ENCODE peak calls at places on chromosomes 11 and 22, in five cellular contexts. W is right atrium auricular region, P is kidney, L is neuronal stem cell, I is heart left ventricle. S is an unnamed sample. For H3K4me1, the result is how much of the 10 kb centered on the place peaks cover.

GRCh38 chr11:117734596-117734995 is 62.4 kb downstream of the DSCAML1 start:
- DNase-seq in P (no peak), W (no peak), L (no peak), I (no peak), S (no peak)

GRCh38 chr22:21690401-21690801 is 24.6 kb downstream of the PPIL2 start:
- DNase-seq in P (no peak), W (no peak), L (no peak), I (no peak), S (no peak)

GRCh38 chr22:19766506-19767426 is 6.2 kb downstream of the TBX1 start:
- DNase-seq in L (no peak), P (peak), I (no peak), W (peak), S (no peak)

GRCh38 chr22:27583930-27584329 is 217.6 kb downstream of the MN1 start:
- DNase-seq in W (no peak), L (no peak), P (no peak), I (no peak), S (no peak)

GRCh38 chr11:93653080-93653479 is 8.4 kb upstream of the CEP295 start:
- DNase-seq in I (no peak), W (no peak), P (no peak), L (no peak), S (no peak)

GRCh38 chr22:24392218-24392931 is 35.0 kb upstream of the ADORA2A start:
- DNase-seq in P (no peak), I (no peak), W (no peak), L (no peak), S (no peak)

GRCh38 chr11:2182075-2182474 is 10.5 kb upstream of the TH start:
- DNase-seq in I (no peak), L (no peak), P (no peak), W (no peak), S (no peak)

GRCh38 chr11:94792453-94792852 is 24.3 kb downstream of the AMOTL1 start:
- DNase-seq in L (no peak), I (no peak), W (no peak), P (no peak), S (no peak)

GRCh38 chr22:31945971-31946680 is 1.8 kb downstream of the YWHAH start:
- DNase-seq in W (no peak), I (no peak), L (no peak), P (no peak), S (no peak)

GRCh38 chr22:31947296-31947695 is 3.0 kb downstream of the YWHAH start:
- DNase-seq in P (no peak), I (no peak), L (no peak), W (no peak), S (peak)

GRCh38 chr22:31950226-31950625 is 5.9 kb downstream of the YWHAH start:
- DNase-seq in P (no peak), L (no peak), I (no peak), W (no peak), S (no peak)

GRCh38 chr22:31945478-31945815 is 1.1 kb downstream of the YWHAH start:
- DNase-seq in P (no peak), W (no peak), L (no peak), I (no peak), S (no peak)

GRCh38 chr22:31948002-31948401 is 3.7 kb downstream of the YWHAH start:
- DNase-seq in L (no peak), W (no peak), P (peak), I (no peak), S (no peak)
- H3K4me1 ChIP-seq in L (under half), W (half or more), P (under half), I (half or more), S (under half)

GRCh38 chr11:66999555-66999954 is 23.4 kb upstream of the SYT12 start:
- DNase-seq in I (no peak), P (no peak), W (no peak), L (no peak), S (no peak)
- H3K4me1 ChIP-seq in I (under half), P (under half), W (under half), L (under half), S (under half)

DNA sequence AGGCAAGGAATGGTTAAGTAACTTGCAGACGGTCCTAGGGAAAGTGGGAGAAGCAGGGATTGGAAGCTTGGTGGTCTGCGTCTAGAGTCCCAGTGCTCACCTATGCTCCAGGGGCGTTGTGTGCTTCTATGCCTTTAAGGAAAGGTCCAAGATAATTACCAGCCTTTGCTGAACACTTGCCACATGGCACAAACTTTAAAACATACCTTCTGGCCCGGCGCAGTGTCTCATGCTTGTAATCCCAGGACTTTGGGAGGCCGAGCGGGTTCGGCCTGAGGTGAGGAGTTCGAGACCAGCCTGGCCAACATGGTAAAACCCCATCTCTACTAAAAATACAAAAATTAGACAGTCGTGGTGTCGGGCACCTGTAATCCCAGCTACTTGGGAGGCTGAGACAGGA is 2.3 kb downstream of the POLDIP3 start:
- DNase-seq in W (no peak), P (peak), L (no peak), I (no peak), S (no peak)
- H3K4me1 ChIP-seq in W (half or more), P (under half), L (under half), I (half or more), S (under half)

DNA sequence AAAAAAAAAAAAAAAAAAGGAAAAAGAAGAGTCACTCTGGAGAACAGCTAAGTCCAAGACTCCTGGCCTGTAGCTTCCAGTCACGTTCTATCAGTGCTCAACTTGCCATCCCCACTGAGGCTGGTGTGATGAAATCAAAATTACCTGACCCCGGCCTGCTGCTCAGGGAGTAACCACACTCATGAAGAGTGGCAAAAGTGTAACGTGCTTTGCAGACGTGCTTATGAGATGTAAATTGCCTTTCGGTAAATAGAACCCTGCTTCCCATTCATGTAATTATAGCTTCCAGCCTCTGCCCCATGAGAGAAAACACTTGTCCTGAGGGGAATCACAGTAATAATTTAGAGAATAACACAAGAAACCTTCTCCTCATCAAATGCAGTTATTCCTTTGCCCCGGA is 28.2 kb upstream of the CHKA start:
- DNase-seq in I (no peak), L (no peak), P (no peak), W (peak), S (no peak)
- H3K4me1 ChIP-seq in I (under half), L (under half), P (under half), W (under half), S (under half)

DNA sequence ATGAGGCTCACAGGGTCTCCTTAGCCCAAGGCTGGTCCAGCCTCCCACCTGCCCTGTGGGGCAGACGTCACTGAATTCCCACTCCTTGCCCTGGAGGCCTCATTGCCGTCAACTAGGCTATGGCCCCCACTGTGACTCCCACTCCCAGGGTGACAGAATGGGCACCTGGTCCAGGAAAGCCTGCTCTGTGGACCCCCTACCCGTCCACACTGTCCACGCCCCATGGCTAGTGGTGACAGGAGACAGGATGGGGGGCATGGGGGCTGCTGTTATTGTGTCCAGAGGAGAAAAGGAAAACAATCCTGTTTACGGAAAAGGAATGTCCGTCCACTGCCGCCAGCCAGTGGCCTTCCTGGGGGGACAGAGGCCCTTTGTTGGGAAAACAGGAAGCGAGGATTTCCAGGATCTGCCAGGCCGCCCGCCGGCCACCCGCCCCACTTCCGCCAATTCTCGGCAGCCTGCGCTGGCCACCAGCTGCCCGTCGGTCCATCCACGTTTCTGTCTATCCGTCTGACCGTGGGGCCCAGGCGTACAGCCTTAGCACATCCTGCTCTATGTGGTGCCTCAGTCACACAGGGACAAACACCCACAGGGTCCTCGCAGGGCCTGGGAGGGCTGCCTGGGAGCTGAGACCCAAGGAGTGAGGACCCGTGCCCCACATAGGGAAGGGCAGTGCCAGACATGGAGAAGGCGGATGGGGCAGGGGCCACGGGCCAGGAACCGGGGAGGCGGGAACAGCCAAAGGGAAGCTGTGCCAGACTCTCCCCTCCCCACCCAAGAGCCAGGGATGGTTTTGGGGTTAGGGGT is 19.5 kb downstream of the CRELD2 start:
- DNase-seq in W (no peak), P (no peak), I (no peak), L (no peak), S (no peak)
- H3K4me1 ChIP-seq in W (half or more), P (under half), I (under half), L (under half), S (under half)

DNA sequence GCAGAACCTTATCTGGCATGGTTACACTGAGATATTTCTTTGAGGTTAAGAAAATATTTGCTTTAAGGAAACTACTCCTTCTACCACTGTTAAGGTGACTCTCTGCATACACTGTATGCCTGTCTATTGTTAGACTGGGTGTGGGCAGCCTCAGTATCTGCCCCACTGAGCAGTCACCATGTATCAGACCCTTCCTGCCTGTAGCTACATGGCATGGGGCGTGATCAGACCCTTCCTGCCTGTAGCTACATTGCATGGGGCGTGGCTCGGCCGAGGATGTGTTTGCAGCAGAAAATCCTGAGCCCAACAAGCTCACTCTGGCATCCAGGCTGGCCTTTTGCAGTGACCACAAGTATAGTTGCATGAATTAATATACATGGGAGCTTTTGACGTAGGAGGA is 669.4 kb downstream of the OPCML start:
- DNase-seq in P (no peak), I (no peak), W (no peak), L (no peak), S (no peak)
- H3K4me1 ChIP-seq in P (under half), I (under half), W (under half), L (under half), S (under half)

GRCh38 chr11:122721964-122722266 is 66.4 kb downstream of the UBASH3B start:
- DNase-seq in P (no peak), W (no peak), I (no peak), L (no peak), S (no peak)
- H3K4me1 ChIP-seq in P (under half), W (under half), I (under half), L (under half), S (under half)

GRCh38 chr11:67307545-67308001 is 4.2 kb downstream of the SSH3 start:
- DNase-seq in W (no peak), L (no peak), P (no peak), I (no peak), S (no peak)

GRCh38 chr11:67309166-67309565 is 5.8 kb downstream of the SSH3 start:
- DNase-seq in W (no peak), P (no peak), I (no peak), L (no peak), S (no peak)

GRCh38 chr11:67308031-67308866 is 4.9 kb downstream of the SSH3 start:
- DNase-seq in I (no peak), W (no peak), L (no peak), P (no peak), S (no peak)

GRCh38 chr11:67304511-67305113 is 1.3 kb downstream of the SSH3 start:
- DNase-seq in L (no peak), W (no peak), P (no peak), I (no peak), S (no peak)

GRCh38 chr11:67306769-67307544 is 3.6 kb downstream of the SSH3 start:
- DNase-seq in P (no peak), I (no peak), W (no peak), L (no peak), S (no peak)
- H3K4me1 ChIP-seq in P (under half), I (under half), W (under half), L (under half), S (under half)

DNA sequence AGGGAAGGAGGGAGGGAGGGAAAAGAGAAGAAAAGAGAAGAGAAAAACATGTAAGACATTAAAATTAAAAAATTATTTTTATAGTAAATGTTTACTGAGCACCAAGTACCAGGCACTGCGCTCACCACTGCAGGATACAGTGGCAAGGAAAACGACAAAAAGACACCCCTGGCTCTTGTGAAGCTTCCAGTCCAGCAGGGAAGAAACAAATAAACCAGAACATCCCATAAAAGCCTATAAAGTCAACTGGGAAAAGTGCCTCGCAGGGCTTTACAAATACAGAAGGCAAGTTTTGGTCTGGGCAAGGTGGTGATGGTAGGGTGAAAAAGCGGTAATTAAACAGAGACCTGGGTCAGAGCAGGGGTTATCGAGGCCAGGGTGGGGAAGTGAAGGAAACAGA is 33.6 kb downstream of the LARGE1 start:
- DNase-seq in I (no peak), L (no peak), W (no peak), P (no peak), S (no peak)
- H3K4me1 ChIP-seq in I (under half), L (under half), W (under half), P (under half), S (under half)